ENCODE peak calls at places on chromosomes 4 and X, in four cellular contexts. J is IMR-90, L is ovary, F is GM12878. P is an unnamed sample. For H3K9me3, the result is how much of the 10 kb centered on the place peaks cover.

GRCh38 chr4:125316781-125317525 is 2.2 kb downstream of the FAT4 start:
- DNase-seq in J (peak), L (peak), F (no peak), P (peak)

GRCh38 chr4:57291911-57292310 is 181.7 kb upstream of the IGFBP7 start:
- DNase-seq in J (no peak), L (no peak), F (no peak), P (no peak)

GRCh38 chrX:55801811-55802210 is 84.3 kb downstream of the RRAGB start:
- DNase-seq in J (no peak), L (no peak), F (no peak), P (no peak)

GRCh38 chrX:38985375-38985774 is 184.1 kb downstream of the MID1IP1 start:
- DNase-seq in J (peak), L (no peak), F (no peak), P (no peak)

GRCh38 chr4:143185253-143186107 is 763 bp downstream of the USP38 start:
- DNase-seq in J (peak), L (no peak), F (no peak), P (peak)

GRCh38 chr4:76950052-76950845 is 697 bp downstream of the SEPTIN11 start:
- DNase-seq in J (no peak), L (peak), F (no peak), P (no peak)

GRCh38 chr4:185096032-185096653 is 46.9 kb upstream of the SLC25A4 start:
- DNase-seq in J (peak), L (peak), F (no peak), P (no peak)

GRCh38 chrX:105645667-105646354 is 176.5 kb upstream of the NRK start:
- DNase-seq in J (no peak), L (no peak), F (no peak), P (peak)

GRCh38 chr4:89301902-89302301 is 5.7 kb downstream of the GPRIN3 start:
- DNase-seq in J (no peak), L (no peak), F (no peak), P (no peak)

GRCh38 chr4:56640907-56641493 is 40.1 kb downstream of the HOPX start:
- DNase-seq in J (no peak), L (no peak), F (no peak), P (no peak)

GRCh38 chr4:59179372-59179771 is 2020.8 kb upstream of the ADGRL3 start:
- DNase-seq in J (no peak), L (no peak), F (no peak), P (no peak)

GRCh38 chr4:57876934-57877554 is 766.9 kb upstream of the IGFBP7 start:
- DNase-seq in J (no peak), L (no peak), F (no peak), P (no peak)

GRCh38 chr4:69818060-69818639 is 41.8 kb downstream of the SULT1E1 start:
- DNase-seq in J (no peak), L (no peak), F (no peak), P (no peak)

GRCh38 chr4:173243917-173244658 is 75.5 kb downstream of the GALNT7 start:
- DNase-seq in J (no peak), L (no peak), F (no peak), P (no peak)

GRCh38 chrX:154403192-154403591 is 5.0 kb downstream of the RPL10 start:
- DNase-seq in J (no peak), L (no peak), F (no peak), P (no peak)

GRCh38 chr4:57091657-57092162 is 18.5 kb downstream of the IGFBP7 start:
- DNase-seq in J (no peak), L (no peak), F (no peak), P (no peak)

GRCh38 chrX:123736333-123736921 is 3.6 kb upstream of the THOC2 start:
- DNase-seq in J (peak), L (no peak), F (no peak), P (no peak)

GRCh38 chr4:152236519-152237056 is 299.3 kb downstream of the FBXW7 start:
- DNase-seq in J (no peak), L (no peak), F (no peak), P (no peak)

GRCh38 chr4:28310926-28311325 is 1450.3 kb downstream of the STIM2 start:
- DNase-seq in J (no peak), L (no peak), F (no peak), P (no peak)

GRCh38 chr4:168604496-168605373 is 107.9 kb downstream of the PALLD start:
- DNase-seq in J (peak), L (peak), F (no peak), P (peak)

GRCh38 chr4:76570141-76570989 is 135.3 kb downstream of the SHROOM3 start:
- DNase-seq in J (peak), L (no peak), F (no peak), P (no peak)

GRCh38 chr4:5137927-5138326 is 86.6 kb downstream of the STK32B start:
- DNase-seq in J (peak), L (no peak), F (no peak), P (no peak)

GRCh38 chrX:105822138-105823091 is at the start of gene NRK:
- DNase-seq in J (no peak), L (peak), F (no peak), P (no peak)

GRCh38 chrX:15918003-15918402 is 63.4 kb upstream of the AP1S2 start:
- DNase-seq in J (no peak), L (no peak), F (no peak), P (no peak)

GRCh38 chr4:121071640-121072037 is 696 bp downstream of the NDNF start:
- DNase-seq in J (no peak), L (no peak), F (no peak), P (no peak)

GRCh38 chrX:55342533-55343501 is 78.1 kb upstream of the PAGE3 start:
- DNase-seq in J (no peak), L (no peak), F (peak), P (no peak)

GRCh38 chr4:8765084-8765483 is 106.6 kb downstream of the HMX1 start:
- DNase-seq in J (no peak), L (no peak), F (no peak), P (peak)

GRCh38 chr4:13892739-13893105 is 265.2 kb upstream of the BOD1L1 start:
- DNase-seq in J (peak), L (no peak), F (no peak), P (no peak)

GRCh38 chr4:174672276-174672675 is 150.0 kb upstream of the HPGD start:
- DNase-seq in J (no peak), L (no peak), F (no peak), P (no peak)

GRCh38 chr4:168787801-168788200 is 222.3 kb downstream of the CBR4 start:
- DNase-seq in J (no peak), L (no peak), F (no peak), P (no peak)

GRCh38 chr4:6147441-6147840 is 52.9 kb downstream of the JAKMIP1 start:
- DNase-seq in J (no peak), L (no peak), F (no peak), P (no peak)

GRCh38 chr4:145423017-145423708 is 58.5 kb upstream of the SMAD1 start:
- DNase-seq in J (no peak), L (no peak), F (no peak), P (no peak)

DNA sequence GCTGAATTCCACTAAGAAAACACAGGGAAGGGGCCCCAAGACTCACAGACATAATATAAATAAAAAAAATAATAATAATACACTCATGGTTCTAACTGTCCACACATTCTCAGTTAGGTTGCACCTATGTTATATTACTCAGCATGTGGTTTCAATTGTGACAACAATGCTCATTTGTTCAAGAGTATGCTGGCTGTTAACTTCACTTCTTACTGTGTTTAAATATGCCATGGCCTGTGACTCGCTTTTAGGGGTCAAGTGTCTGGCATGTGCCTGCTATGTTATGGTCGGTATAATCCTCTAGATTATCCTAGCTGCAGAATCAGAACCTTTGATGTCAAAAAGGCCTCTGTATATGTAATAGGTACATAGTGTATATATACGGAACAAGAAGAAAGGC is 324.8 kb upstream of the INTU start:
- DNase-seq in J (no peak), L (no peak), F (no peak), P (no peak)
- H3K9me3 ChIP-seq in J (under half), L (under half), F (under half), P (under half)

DNA sequence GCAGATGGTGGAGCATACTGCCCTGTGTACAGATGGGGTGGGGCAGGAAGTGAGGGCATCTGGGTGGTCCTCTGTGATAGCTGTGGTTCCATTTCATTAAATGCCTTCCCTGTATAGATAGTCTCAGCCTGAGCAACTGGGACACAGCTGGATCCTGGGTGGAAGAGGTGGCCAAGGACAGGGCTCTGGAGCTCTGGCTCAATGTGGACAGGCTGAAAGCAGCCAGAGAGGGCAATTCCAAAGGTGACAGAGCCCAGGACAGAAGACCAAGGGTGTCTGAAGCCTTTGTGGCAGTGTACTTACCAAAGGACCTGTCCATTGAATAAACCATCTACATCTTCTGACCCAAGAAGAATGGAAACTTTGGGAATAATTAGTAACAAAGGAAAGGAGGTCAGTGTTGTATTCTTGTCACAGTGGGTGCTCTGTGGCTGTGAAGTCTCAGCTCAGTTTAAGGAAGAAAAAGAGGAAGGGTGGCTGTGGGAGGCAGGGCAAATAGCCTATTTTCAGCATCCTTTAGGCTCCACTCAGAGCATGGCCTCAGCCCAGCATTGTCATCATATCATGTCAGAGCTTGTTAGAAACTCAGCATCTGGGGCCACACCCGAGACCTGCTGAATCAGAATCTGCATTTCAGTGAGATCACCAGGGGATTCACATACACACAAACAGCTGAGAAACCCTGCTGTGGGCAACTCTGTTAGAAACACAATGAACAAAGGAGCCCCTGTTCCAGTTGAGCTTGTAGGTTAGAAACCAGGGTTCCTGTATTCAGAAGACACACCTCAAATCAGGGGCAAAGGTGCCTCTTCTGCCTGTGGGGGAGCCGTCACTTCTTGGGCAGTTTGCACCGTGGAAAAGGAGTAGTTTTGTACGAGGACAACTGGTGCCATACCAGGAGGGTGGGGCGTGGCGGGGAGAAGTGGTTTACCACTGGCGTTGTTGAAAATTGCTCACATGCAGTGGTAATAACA is 168.6 kb downstream of the PTTG2 start:
- DNase-seq in J (peak), L (no peak), F (peak), P (no peak)
- TF ChIP-seq POLR2A in J (no peak), L (no peak), F (peak), P (no peak)

DNA sequence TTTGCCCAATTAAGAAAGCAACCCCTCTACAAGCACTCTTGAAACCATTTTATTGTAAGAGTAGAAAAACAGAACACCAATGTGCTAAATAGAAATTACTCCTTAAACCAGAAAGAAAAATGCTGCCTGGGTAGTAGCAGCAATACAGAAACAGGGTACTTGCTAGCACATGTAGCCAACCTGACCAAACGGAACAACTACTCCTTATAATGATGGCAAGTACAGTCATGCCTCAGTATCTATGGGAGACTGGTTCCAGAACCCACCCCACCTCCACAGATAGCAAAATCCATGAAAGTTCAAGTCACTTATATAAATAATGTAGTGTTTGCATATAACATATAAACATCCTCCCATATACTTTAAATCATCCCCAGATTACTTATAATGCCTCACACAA is 168.8 kb downstream of the ATRX start:
- DNase-seq in J (no peak), L (no peak), F (no peak), P (no peak)
- H3K4me3 ChIP-seq in J (no peak), L (no peak), F (no peak), P (no peak)

DNA sequence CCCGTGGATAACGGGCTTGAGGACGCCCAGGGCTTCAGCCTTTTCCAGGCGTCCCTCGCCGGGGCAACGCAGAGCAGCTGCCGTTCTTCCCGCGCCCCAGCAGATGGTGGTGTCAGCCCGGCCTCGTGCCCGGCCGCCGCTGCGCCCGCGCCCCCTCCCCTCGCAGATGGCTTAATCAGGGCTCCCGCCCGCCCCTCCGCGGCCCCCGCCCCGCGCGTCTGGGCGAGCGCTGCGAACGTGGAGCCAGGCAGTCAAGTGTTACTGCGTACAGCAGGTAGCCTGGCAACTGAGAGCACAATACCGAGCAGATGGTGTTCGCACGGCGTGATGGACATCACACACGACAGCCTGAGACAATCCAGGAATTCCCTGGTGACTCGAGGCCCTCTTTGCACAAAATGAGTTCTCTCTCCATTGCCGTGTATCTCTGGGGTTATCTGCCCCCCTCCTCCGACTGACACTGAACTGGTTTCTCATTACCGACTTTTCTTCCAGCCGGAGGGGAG is 69.3 kb downstream of the MGST2 start:
- DNase-seq in J (peak), L (peak), F (no peak), P (peak)
- H3K9me3 ChIP-seq in J (under half), L (under half), F (under half), P (under half)

DNA sequence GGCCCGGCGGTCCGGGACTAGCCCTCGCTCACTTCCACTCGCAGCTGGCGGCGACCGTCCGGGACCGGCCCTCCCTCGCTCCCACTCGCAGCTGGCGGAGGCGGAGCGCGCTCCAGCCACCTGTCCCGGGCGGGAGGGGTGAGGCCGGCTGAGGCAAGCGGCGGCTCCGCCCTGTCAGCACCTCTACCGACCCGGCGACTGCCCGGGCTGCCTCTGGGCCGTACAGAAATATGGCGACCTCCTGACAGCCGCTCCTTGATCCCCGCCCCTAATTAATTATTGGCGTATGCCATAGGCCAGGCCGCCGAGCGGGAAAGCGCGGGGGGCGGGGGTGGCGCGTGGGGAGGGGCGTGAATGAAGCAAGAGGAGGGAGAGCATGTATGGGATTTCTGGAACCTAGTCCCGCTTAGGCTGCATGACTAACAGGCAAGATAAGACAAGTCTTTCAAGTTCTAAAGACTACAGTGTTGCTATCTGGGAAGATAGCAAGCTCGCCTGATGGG is at the start of gene MORC4:
- DNase-seq in J (peak), L (peak), F (no peak), P (peak)
- TF ChIP-seq POLR2A in J (peak), L (peak), F (no peak), P (peak)

GRCh38 chr4:71230613-71231012 is 108.2 kb upstream of the SLC4A4 start:
- DNase-seq in J (no peak), L (no peak), F (no peak), P (no peak)

GRCh38 chr4:71231073-71231752 is 107.6 kb upstream of the SLC4A4 start:
- DNase-seq in J (peak), L (no peak), F (no peak), P (peak)

GRCh38 chr4:71231753-71232420 is 106.9 kb upstream of the SLC4A4 start:
- DNase-seq in J (peak), L (no peak), F (no peak), P (no peak)

GRCh38 chr4:71230258-71230594 is 108.6 kb upstream of the SLC4A4 start:
- DNase-seq in J (peak), L (no peak), F (no peak), P (no peak)

GRCh38 chr4:71229477-71230257 is 109.2 kb upstream of the SLC4A4 start:
- DNase-seq in J (peak), L (no peak), F (no peak), P (no peak)
- H3K4me3 ChIP-seq in J (no peak), L (no peak), F (no peak), P (no peak)

GRCh38 chrX:43456056-43456455 is 200.0 kb upstream of the MAOA start:
- DNase-seq in J (no peak), L (no peak), F (no peak), P (no peak)

GRCh38 chrX:43448688-43449087 is 207.4 kb upstream of the MAOA start:
- DNase-seq in J (no peak), L (no peak), F (no peak), P (no peak)

GRCh38 chrX:43446752-43447151 is 209.3 kb upstream of the MAOA start:
- DNase-seq in J (no peak), L (no peak), F (no peak), P (no peak)

DNA sequence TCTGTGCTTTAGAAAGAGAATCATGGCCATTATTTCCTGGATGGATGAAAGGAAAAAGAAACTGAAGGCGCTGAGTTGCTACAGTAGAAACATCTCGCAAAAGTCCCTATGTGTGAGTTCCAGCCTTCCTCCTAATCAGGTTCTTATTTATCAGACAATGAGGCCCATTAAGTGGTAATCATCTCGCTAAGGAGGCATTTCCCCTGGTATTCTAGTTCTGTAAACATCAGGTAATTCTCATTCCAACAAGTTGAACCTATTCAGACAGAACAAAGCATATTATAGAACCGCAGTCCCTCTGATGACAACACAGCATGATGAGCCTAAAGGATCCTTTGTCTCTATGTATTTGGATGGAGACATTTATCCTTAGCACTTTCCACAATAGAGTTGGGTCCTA is 205.7 kb upstream of the MAOA start:
- DNase-seq in J (no peak), L (no peak), F (no peak), P (no peak)
- H3K9me3 ChIP-seq in J (under half), L (under half), F (under half), P (under half)

GRCh38 chrX:48071064-48071985 is at the start of gene ZNF630:
- DNase-seq in J (peak), L (peak), F (peak), P (peak)
- TF ChIP-seq POLR2A in J (no peak), L (peak), F (peak), P (no peak)